ENCODE peak calls at places on chromosomes 4 and X, in six cellular contexts. B is AML-193; V is CD8-positive, alpha-beta memory T cell; N is Kasumi-1; E is SW480; R is T-helper 1 cell. I is an unnamed sample.

GRCh38 chr4:98260047-98260578 is 1.1 kb upstream of the RAP1GDS1 start:
- DNase-seq in B (no peak), V (no peak), N (peak; percentile 27), E (peak; percentile 46), R (no peak), I (peak; percentile 13)

GRCh38 chrX:121389976-121390709 is 342.7 kb downstream of the GLUD2 start:
- DNase-seq in B (no peak), V (no peak), N (no peak), E (peak; percentile 34), R (no peak), I (no peak)

GRCh38 chrX:23732704-23733103 is 10.4 kb downstream of the ACOT9 start:
- DNase-seq in B (no peak), V (no peak), N (no peak), E (no peak), R (peak; percentile 82), I (no peak)

GRCh38 chr4:164904336-164904735 is 27.4 kb downstream of the APELA start:
- DNase-seq in B (no peak), V (no peak), N (no peak), E (no peak), R (no peak), I (no peak)

GRCh38 chr4:103207673-103208072 is 9.5 kb upstream of the CENPE start:
- DNase-seq in B (no peak), V (no peak), N (no peak), E (no peak), R (no peak), I (no peak)

GRCh38 chr4:38896940-38897339 is 29.3 kb downstream of the FAM114A1 start:
- DNase-seq in B (no peak), V (no peak), N (no peak), E (no peak), R (no peak), I (no peak)

GRCh38 chrX:134732676-134733075 is 74.4 kb upstream of the PLAC1 start:
- DNase-seq in B (no peak), V (no peak), N (no peak), E (no peak), R (no peak), I (no peak)

GRCh38 chr4:156968479-156968984 is 3.1 kb downstream of the PDGFC start:
- DNase-seq in B (peak; percentile 69), V (no peak), N (peak; percentile 95), E (peak; percentile 38), R (peak; percentile 20), I (no peak)

GRCh38 chr4:139281212-139281611 is 1.2 kb upstream of the MGARP start:
- DNase-seq in B (no peak), V (no peak), N (no peak), E (no peak), R (no peak), I (no peak)

GRCh38 chrX:134712272-134712671 is 54.0 kb upstream of the PLAC1 start:
- DNase-seq in B (no peak), V (no peak), N (no peak), E (no peak), R (peak; percentile 10), I (no peak)

GRCh38 chr4:113290666-113291065 is 241.2 kb downstream of the ANK2 start:
- DNase-seq in B (no peak), V (no peak), N (no peak), E (no peak), R (no peak), I (no peak)

GRCh38 chrX:108309144-108309543 is 129.1 kb downstream of the COL4A6 start:
- DNase-seq in B (no peak), V (no peak), N (no peak), E (peak; percentile 25), R (no peak), I (no peak)

GRCh38 chrX:85114776-85115175 is 111.1 kb downstream of the APOOL start:
- DNase-seq in B (no peak), V (no peak), N (peak; percentile 1), E (no peak), R (no peak), I (no peak)

GRCh38 chr4:153159728-153160221 is 44.5 kb upstream of the TRIM2 start:
- DNase-seq in B (no peak), V (no peak), N (no peak), E (no peak), R (no peak), I (no peak)

GRCh38 chrX:118346258-118347094 is 570 bp downstream of the WDR44 start:
- DNase-seq in B (no peak), V (peak; percentile 51), N (peak; percentile 48), E (peak; percentile 46), R (peak; percentile 39), I (peak; percentile 52)

GRCh38 chr4:128590773-128591172 is 218.7 kb upstream of the JADE1 start:
- DNase-seq in B (no peak), V (no peak), N (no peak), E (no peak), R (no peak), I (no peak)

GRCh38 chr4:153153339-153153851 is 50.8 kb upstream of the TRIM2 start:
- DNase-seq in B (peak; percentile 5), V (peak; percentile 48), N (peak; percentile 43), E (peak; percentile 65), R (peak; percentile 77), I (peak; percentile 63)

GRCh38 chr4:14178421-14178820 is 550.9 kb upstream of the BOD1L1 start:
- DNase-seq in B (peak; percentile 37), V (no peak), N (peak; percentile 63), E (no peak), R (peak; percentile 21), I (no peak)

GRCh38 chrX:109632906-109633504 is 8.0 kb upstream of the KCNE5 start:
- DNase-seq in B (no peak), V (no peak), N (peak; percentile 3), E (peak; percentile 5), R (no peak), I (no peak)

GRCh38 chr4:2263701-2264321 is 1.9 kb upstream of the MXD4 start:
- DNase-seq in B (no peak), V (no peak), N (no peak), E (no peak), R (no peak), I (no peak)

GRCh38 chr4:127400736-127401346 is 231.9 kb upstream of the INTU start:
- DNase-seq in B (peak; percentile 58), V (no peak), N (peak; percentile 76), E (peak; percentile 43), R (peak; percentile 27), I (no peak)

GRCh38 chrX:39982927-39983326 is 114.8 kb downstream of the BCOR start:
- DNase-seq in B (no peak), V (no peak), N (no peak), E (no peak), R (no peak), I (no peak)

GRCh38 chr4:13240066-13240465 is 244.1 kb downstream of the RAB28 start:
- DNase-seq in B (no peak), V (no peak), N (no peak), E (peak; percentile 41), R (no peak), I (no peak)

GRCh38 chrX:10795721-10796120 is 175.3 kb upstream of the MID1 start:
- DNase-seq in B (no peak), V (no peak), N (no peak), E (no peak), R (no peak), I (no peak)

GRCh38 chr4:982291-982690 is 4.6 kb upstream of the IDUA start:
- DNase-seq in B (no peak), V (no peak), N (no peak), E (no peak), R (no peak), I (no peak)

GRCh38 chr4:75821966-75822365 is 80.3 kb downstream of the PPEF2 start:
- DNase-seq in B (no peak), V (no peak), N (no peak), E (no peak), R (no peak), I (no peak)

GRCh38 chr4:149735796-149736195 is 79.8 kb downstream of the IQCM start:
- DNase-seq in B (no peak), V (no peak), N (peak; percentile 6), E (no peak), R (no peak), I (no peak)

GRCh38 chrX:141185366-141185765 is 8.4 kb upstream of the LDOC1 start:
- DNase-seq in B (no peak), V (no peak), N (no peak), E (no peak), R (no peak), I (no peak)

GRCh38 chr4:64305565-64306254 is 103.5 kb downstream of the TECRL start:
- DNase-seq in B (no peak), V (no peak), N (no peak), E (no peak), R (no peak), I (no peak)

GRCh38 chrX:72128881-72129280 is 2.8 kb downstream of the RTL5 start:
- DNase-seq in B (peak; percentile 7), V (peak; percentile 2), N (peak; percentile 27), E (peak; percentile 20), R (peak; percentile 11), I (no peak)

GRCh38 chrX:132199941-132200340 is 19.3 kb downstream of the RAP2C start:
- DNase-seq in B (no peak), V (no peak), N (no peak), E (no peak), R (no peak), I (no peak)

GRCh38 chrX:13376857-13377441 is 57.1 kb upstream of the ATXN3L start:
- DNase-seq in B (no peak), V (no peak), N (peak; percentile 19), E (peak; percentile 40), R (no peak), I (no peak)

GRCh38 chrX:2478546-2479419 is 22.0 kb downstream of the DHRSX start:
- DNase-seq in B (no peak), V (no peak), N (no peak), E (no peak), R (no peak), I (no peak)

GRCh38 chr4:8709050-8709728 is 116.6 kb downstream of the CPZ start:
- DNase-seq in B (no peak), V (no peak), N (no peak), E (no peak), R (no peak), I (no peak)